ENCODE peak calls at places on chromosomes 2 and 18, in four cellular contexts. O, V, Q and R are unnamed samples.

GRCh38 chr2:19508-19907 is 26.8 kb downstream of the FAM110C start:
- DNase-seq in O (no peak), V (no peak), Q (no peak), R (no peak)

GRCh38 chr2:26883971-26884370 is 36.0 kb downstream of the DPYSL5 start:
- DNase-seq in O (no peak), V (no peak), Q (no peak), R (no peak)

GRCh38 chr2:12896283-12897014 is 179.7 kb downstream of the TRIB2 start:
- DNase-seq in O (no peak), V (no peak), Q (no peak), R (no peak)

GRCh38 chr2:191664823-191665222 is 13.1 kb upstream of the NABP1 start:
- DNase-seq in O (no peak), V (no peak), Q (no peak), R (no peak)

GRCh38 chr2:41933585-41934322 is 114.1 kb upstream of the PKDCC start:
- DNase-seq in O (peak), V (peak), Q (peak), R (no peak)

GRCh38 chr2:67965246-67965645 is 97.6 kb downstream of the C1D start:
- DNase-seq in O (no peak), V (no peak), Q (no peak), R (no peak)

GRCh38 chr2:239593965-239594771 is 193.3 kb upstream of the HDAC4 start:
- DNase-seq in O (no peak), V (no peak), Q (peak), R (peak)

GRCh38 chr2:219452361-219453317 is 18.0 kb downstream of the SPEG start:
- DNase-seq in O (peak), V (no peak), Q (peak), R (no peak)

GRCh38 chr2:55618025-55618648 is 715 bp upstream of the PPP4R3B start:
- DNase-seq in O (peak), V (no peak), Q (no peak), R (no peak)

GRCh38 chr2:170953976-170954375 is 24.9 kb downstream of the GORASP2 start:
- DNase-seq in O (no peak), V (no peak), Q (no peak), R (no peak)

GRCh38 chr2:227378371-227378782 is 729 bp downstream of the TM4SF20 start:
- DNase-seq in O (peak), V (peak), Q (no peak), R (no peak)

GRCh38 chr2:119820275-119820674 is 60.6 kb downstream of the PTPN4 start:
- DNase-seq in O (peak), V (no peak), Q (no peak), R (no peak)

GRCh38 chr2:240302933-240303332 is 132.5 kb upstream of the GPC1 start:
- DNase-seq in O (no peak), V (no peak), Q (no peak), R (no peak)

GRCh38 chr2:96907405-96908041 is 37.6 kb upstream of the SEMA4C start:
- DNase-seq in O (peak), V (no peak), Q (peak), R (peak)
- H3K27ac ChIP-seq in O (peak), V (no peak), Q (peak), R (peak)

GRCh38 chr2:11467126-11467649 is 1.2 kb upstream of the E2F6 start:
- DNase-seq in O (no peak), V (no peak), Q (no peak), R (no peak)

GRCh38 chr2:11465110-11465484 is 864 bp downstream of the E2F6 start:
- DNase-seq in O (no peak), V (no peak), Q (no peak), R (no peak)

GRCh38 chr2:11467749-11468148 is 1.8 kb upstream of the E2F6 start:
- DNase-seq in O (no peak), V (no peak), Q (no peak), R (no peak)

GRCh38 chr2:11466307-11467125 is 555 bp upstream of the E2F6 start:
- DNase-seq in O (no peak), V (peak), Q (no peak), R (no peak)

GRCh38 chr2:11465485-11466306 is at the start of gene E2F6:
- DNase-seq in O (peak), V (peak), Q (peak), R (peak)
- H3K27ac ChIP-seq in O (peak), V (peak), Q (peak), R (peak)

GRCh38 chr2:189222440-189222839 is 42.9 kb upstream of the COL5A2 start:
- DNase-seq in O (peak), V (no peak), Q (peak), R (no peak)
- H3K27ac ChIP-seq in O (no peak), V (peak), Q (peak), R (no peak)

GRCh38 chr18:28541276-28541930 is 364.5 kb upstream of the CDH2 start:
- DNase-seq in O (peak), V (no peak), Q (no peak), R (peak)
- H3K27ac ChIP-seq in O (no peak), V (no peak), Q (no peak), R (no peak)

GRCh38 chr2:46557788-46558187 is 78.4 kb downstream of the TMEM247 start:
- DNase-seq in O (no peak), V (no peak), Q (no peak), R (no peak)
- H3K27ac ChIP-seq in O (no peak), V (no peak), Q (no peak), R (no peak)

DNA sequence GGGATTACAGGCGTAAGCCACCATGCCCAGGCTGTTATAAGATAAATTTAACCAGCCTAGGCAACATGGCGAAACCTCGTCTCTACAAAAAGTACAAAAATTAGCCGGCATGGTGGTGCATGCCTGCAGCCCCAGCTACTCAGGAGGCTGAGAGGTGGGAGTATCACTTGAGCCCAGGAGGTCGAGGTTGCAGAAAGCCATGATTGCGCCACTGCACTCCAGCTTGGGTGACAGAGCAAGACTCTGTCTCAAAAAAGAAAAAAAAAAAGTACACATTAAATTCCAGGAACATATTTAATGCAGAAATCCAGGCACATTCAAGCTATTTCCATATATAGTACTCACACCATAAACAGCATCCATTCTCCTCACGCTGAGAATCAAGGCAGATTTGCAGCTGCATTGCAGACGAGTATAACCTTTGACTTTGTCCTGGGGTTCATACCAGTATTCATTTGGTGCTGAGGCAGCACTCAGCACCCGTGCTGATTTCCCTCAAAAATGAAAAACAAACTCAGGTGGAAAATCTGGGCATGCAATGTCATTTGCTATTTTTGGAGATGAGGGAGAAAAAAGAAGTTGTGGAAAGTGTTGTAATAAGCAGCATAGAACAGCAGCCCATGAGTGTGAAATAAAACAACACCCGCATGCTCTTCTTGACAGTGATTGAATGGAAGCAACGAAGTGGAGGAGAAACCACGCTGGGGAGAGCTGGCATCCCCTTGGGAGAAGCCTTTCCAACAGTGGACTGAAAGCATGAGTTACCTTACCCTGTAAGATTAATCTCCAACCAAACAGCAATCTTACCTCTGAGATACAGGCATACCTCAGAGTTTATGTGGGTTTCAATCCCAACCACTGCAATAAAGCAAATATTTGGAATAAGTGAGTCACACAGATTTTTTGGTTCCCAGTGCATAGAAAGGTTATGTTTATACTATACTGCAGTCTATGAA is 46.8 kb upstream of the ANXA4 start:
- DNase-seq in O (peak), V (no peak), Q (no peak), R (no peak)
- H3K27ac ChIP-seq in O (no peak), V (peak), Q (peak), R (peak)

GRCh38 chr2:152464853-152465470 is 130.0 kb downstream of the FMNL2 start:
- DNase-seq in O (peak), V (no peak), Q (no peak), R (no peak)
- H3K27ac ChIP-seq in O (no peak), V (peak), Q (no peak), R (peak)